ENCODE peak calls at places on chromosomes 4 and X, in five cellular contexts. S is GM12878, R is K562, Q is HCT116, W is SK-N-SH. L is an unnamed sample.

GRCh38 chr4:158255727-158256324 is 45.5 kb downstream of the TMEM144 start:
- DNase-seq in S (no peak), R (peak; percentile 15), Q (peak; percentile 36), W (peak; percentile 34), L (no peak)

GRCh38 chrX:18873836-18874235 is 110.1 kb downstream of the PHKA2 start:
- DNase-seq in S (no peak), R (no peak), Q (no peak), W (no peak), L (no peak)

GRCh38 chrX:22081475-22082092 is 49.5 kb downstream of the PHEX start:
- DNase-seq in S (no peak), R (peak; percentile 41), Q (peak; percentile 8), W (peak; percentile 22), L (peak; percentile 59)

GRCh38 chr4:141807073-141807472 is 170.7 kb downstream of the IL15 start:
- DNase-seq in S (no peak), R (no peak), Q (no peak), W (no peak), L (no peak)

GRCh38 chr4:89556596-89557305 is 249.2 kb upstream of the GPRIN3 start:
- DNase-seq in S (no peak), R (no peak), Q (no peak), W (no peak), L (no peak)

GRCh38 chrX:34126011-34126410 is 6.1 kb downstream of the FAM47A start:
- DNase-seq in S (no peak), R (no peak), Q (no peak), W (no peak), L (no peak)

GRCh38 chr4:123653211-123653610 is 256.6 kb downstream of the SPRY1 start:
- DNase-seq in S (no peak), R (no peak), Q (no peak), W (no peak), L (no peak)

GRCh38 chr4:26022346-26022891 is 108.4 kb downstream of the SMIM20 start:
- DNase-seq in S (no peak), R (no peak), Q (no peak), W (no peak), L (peak; percentile 67)

GRCh38 chrX:7088968-7089615 is 58.4 kb upstream of the STS start:
- DNase-seq in S (no peak), R (no peak), Q (no peak), W (no peak), L (no peak)

GRCh38 chr4:80434238-80434637 is 98.7 kb downstream of the CFAP299 start:
- DNase-seq in S (no peak), R (no peak), Q (no peak), W (no peak), L (no peak)

GRCh38 chr4:3792813-3793212 is 26.6 kb downstream of the ADRA2C start:
- DNase-seq in S (no peak), R (peak; percentile 34), Q (no peak), W (peak; percentile 72), L (no peak)

GRCh38 chr4:112523008-112523440 is 7.0 kb upstream of the NEUROG2 start:
- DNase-seq in S (no peak), R (peak; percentile 45), Q (no peak), W (no peak), L (no peak)

GRCh38 chrX:75181721-75182120 is 25.6 kb upstream of the ABCB7 start:
- DNase-seq in S (no peak), R (no peak), Q (no peak), W (no peak), L (no peak)

GRCh38 chrX:150548684-150549083 is 19.7 kb upstream of the MTM1 start:
- DNase-seq in S (no peak), R (no peak), Q (no peak), W (no peak), L (no peak)

GRCh38 chrX:74519870-74520269 is 94.6 kb downstream of the RLIM start:
- DNase-seq in S (no peak), R (no peak), Q (no peak), W (no peak), L (no peak)

GRCh38 chr4:158254328-158254727 is 44.0 kb downstream of the TMEM144 start:
- DNase-seq in S (no peak), R (no peak), Q (no peak), W (no peak), L (no peak)

GRCh38 chr4:1511441-1512041 is 105.3 kb upstream of the NKX1-1 start:
- DNase-seq in S (no peak), R (peak; percentile 70), Q (peak; percentile 69), W (peak; percentile 55), L (peak; percentile 69)

GRCh38 chr4:6960154-6960553 is 50.5 kb downstream of the TBC1D14 start:
- DNase-seq in S (no peak), R (no peak), Q (no peak), W (no peak), L (no peak)

GRCh38 chr4:86730310-86730709 is 118.9 kb downstream of the SLC10A6 start:
- DNase-seq in S (no peak), R (no peak), Q (no peak), W (no peak), L (no peak)

GRCh38 chr4:13919021-13919441 is 291.5 kb upstream of the BOD1L1 start:
- DNase-seq in S (no peak), R (no peak), Q (no peak), W (no peak), L (no peak)

GRCh38 chrX:129760155-129760554 is 19.6 kb upstream of the SASH3 start:
- DNase-seq in S (no peak), R (no peak), Q (no peak), W (no peak), L (no peak)

GRCh38 chr4:7564242-7564641 is 129.5 kb upstream of the PSAPL1 start:
- DNase-seq in S (no peak), R (no peak), Q (no peak), W (no peak), L (no peak)

DNA sequence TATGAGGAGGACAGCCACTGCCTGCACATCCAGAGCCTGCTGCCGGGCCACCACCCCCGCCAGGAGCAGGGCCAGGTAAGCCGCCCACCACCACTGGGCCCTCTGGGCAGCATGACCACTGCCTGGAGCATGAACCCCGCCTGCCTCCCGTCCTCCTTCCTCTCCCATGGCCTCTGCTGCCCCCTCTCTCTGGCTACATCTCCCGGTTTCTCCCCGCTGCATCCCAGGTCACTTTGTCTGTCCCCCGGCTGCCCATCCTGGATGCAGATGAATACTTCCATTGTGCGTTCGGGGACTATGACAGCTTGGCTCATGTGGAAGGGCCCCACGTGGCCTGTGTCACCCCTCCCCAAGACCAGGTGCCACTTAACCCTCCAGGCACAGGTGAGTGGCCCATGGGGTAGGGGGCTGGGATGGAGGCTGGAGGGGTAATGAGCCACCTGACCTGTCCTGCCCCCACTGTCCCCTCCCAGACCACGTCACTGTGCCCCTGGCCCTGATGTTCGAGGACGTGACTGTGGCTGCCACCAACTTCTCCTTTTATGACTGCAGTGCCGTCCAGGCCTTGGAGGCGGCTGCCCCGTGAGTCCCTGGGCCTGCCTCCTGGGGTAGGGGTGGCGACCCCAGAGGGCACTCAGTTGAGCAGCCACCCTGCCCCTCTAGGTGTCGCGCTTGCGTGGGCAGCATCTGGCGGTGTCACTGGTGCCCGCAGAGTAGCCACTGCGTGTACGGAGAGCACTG is 6.0 kb downstream of the PLXNB3 start:
- DNase-seq in S (no peak), R (no peak), Q (no peak), W (peak; percentile 29), L (no peak)
- TF ChIP-seq JUND in S (no peak), R (no peak), Q (no peak), W (no peak), L (no peak)

GRCh38 chr4:118969359-118969758 is 80.7 kb downstream of the SYNPO2 start:
- DNase-seq in S (no peak), R (no peak), Q (peak; percentile 32), W (peak; percentile 61), L (no peak)
- TF ChIP-seq JUND in S (no peak), R (no peak), Q (no peak), W (no peak), L (no peak)

DNA sequence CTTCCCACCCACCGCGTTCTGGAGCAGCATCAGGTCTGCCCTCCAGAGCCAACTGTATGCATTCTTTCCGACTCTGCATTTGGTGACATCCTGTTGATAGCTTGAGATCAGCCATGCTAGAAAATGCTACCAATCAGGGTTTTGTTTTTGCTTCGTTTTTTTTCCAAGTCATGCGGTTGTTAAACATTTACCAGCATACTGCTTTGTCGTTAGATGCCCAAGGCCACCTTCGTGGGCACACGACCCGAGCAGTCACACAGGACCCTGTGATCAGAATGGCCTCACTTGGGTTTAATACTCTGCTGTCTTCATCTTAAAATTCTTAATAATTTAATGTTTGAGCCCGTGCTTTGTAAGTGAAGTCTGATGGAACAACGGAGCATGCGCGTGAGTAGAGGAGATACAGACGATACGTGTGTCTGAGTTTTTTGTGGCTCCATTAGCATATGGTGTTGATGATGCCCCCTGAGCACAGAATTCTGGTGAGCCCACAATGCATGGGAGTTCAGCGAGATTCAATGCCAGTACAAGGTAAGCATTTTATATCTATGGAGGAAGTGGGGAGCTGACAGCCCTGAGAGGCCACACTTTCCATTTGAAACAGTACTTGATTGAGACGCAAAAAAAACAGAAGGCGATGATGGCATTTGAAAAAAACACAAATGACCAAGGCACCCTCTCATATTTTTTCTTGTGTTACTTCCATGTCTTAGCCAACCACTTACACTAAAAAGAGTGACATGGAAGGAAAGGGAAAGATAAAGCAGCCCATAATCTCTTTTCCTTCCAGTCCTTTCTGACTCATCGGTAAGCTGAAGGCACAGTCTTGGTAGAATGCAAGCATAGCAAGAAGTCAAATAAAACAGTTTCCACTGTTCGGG is 323.6 kb downstream of the BCOR start:
- DNase-seq in S (no peak), R (no peak), Q (no peak), W (no peak), L (no peak)
- TF ChIP-seq JUND in S (no peak), R (peak; percentile 69), Q (no peak), W (no peak), L (no peak)

GRCh38 chr4:27702710-27703431 is 842.2 kb downstream of the STIM2 start:
- DNase-seq in S (no peak), R (no peak), Q (peak; percentile 19), W (peak; percentile 3), L (no peak)
- TF ChIP-seq JUND in S (no peak), R (no peak), Q (no peak), W (no peak), L (no peak)

GRCh38 chr4:173845580-173845979 is 315.6 kb upstream of the HAND2 start:
- DNase-seq in S (no peak), R (no peak), Q (no peak), W (no peak), L (no peak)
- TF ChIP-seq JUND in S (no peak), R (no peak), Q (no peak), W (no peak), L (no peak)

DNA sequence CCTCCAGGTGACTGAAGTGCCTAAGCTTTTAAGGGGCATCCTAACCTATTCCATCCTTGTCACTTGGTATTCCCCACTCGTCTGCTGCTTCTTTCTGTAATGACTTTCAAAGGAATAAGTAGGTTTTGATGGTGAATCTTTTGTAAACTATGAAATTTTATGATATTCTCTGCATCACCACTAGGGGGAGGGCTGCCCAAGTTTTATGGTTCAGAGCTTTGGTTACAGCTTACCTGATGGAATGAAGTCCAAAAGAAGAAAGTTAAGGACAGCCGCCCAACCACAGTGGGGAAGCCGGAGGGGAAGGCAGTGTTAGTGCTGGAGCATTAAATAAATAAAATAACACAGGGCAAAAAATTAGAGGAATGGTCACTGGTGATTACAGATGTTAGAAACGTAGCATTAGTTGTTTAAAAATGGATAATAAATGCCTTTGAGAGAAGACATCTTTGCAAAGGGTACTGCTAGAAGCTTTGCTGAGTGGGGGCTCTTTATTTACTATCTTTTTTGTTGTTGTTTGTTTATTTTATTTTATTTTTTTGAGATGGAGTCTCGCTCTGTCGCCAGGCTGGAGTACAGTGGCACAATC is 204.9 kb downstream of the GBA3 start:
- DNase-seq in S (no peak), R (peak; percentile 32), Q (peak; percentile 3), W (peak; percentile 30), L (peak; percentile 57)
- TF ChIP-seq JUND in S (no peak), R (no peak), Q (no peak), W (no peak), L (no peak)

L was measured in T47D.